ENCODE peak calls at places on chromosome 9, in seven cellular contexts. V, Z, R, B, W, N and H are unnamed samples.

GRCh38 chr9:37126214-37126788 is 5.9 kb downstream of the ZCCHC7 start:
- DNase-seq in V (peak), Z (no peak), R (no peak), B (no peak), W (no peak), N (no peak), H (no peak)

GRCh38 chr9:4494806-4495205 is 4.5 kb downstream of the SLC1A1 start:
- DNase-seq in V (no peak), Z (no peak), R (no peak), B (no peak), W (peak), N (no peak), H (no peak)

GRCh38 chr9:106619211-106619610 is 243.8 kb upstream of the ZNF462 start:
- DNase-seq in V (no peak), Z (no peak), R (no peak), B (no peak), W (no peak), N (no peak), H (no peak)

GRCh38 chr9:134221273-134222017 is 57.1 kb upstream of the RNU6ATAC start:
- DNase-seq in V (no peak), Z (no peak), R (no peak), B (no peak), W (no peak), N (no peak), H (no peak)

GRCh38 chr9:89919171-89919681 is 314.4 kb downstream of the GADD45G start:
- DNase-seq in V (peak), Z (peak), R (no peak), B (no peak), W (no peak), N (peak), H (no peak)

GRCh38 chr9:136368190-136368589 is 4.6 kb upstream of the DNLZ start:
- DNase-seq in V (no peak), Z (no peak), R (no peak), B (no peak), W (no peak), N (no peak), H (no peak)

GRCh38 chr9:130226112-130226511 is 39.4 kb upstream of the HMCN2 start:
- DNase-seq in V (no peak), Z (no peak), R (no peak), B (no peak), W (no peak), N (no peak), H (no peak)

GRCh38 chr9:99437145-99437544 is 215.1 kb downstream of the SEC61B start:
- DNase-seq in V (no peak), Z (no peak), R (no peak), B (no peak), W (no peak), N (no peak), H (no peak)

GRCh38 chr9:79592736-79593493 is 21.1 kb downstream of the TLE4 start:
- DNase-seq in V (peak), Z (no peak), R (no peak), B (no peak), W (no peak), N (no peak), H (no peak)

GRCh38 chr9:123411636-123412035 is 55.6 kb downstream of the CRB2 start:
- DNase-seq in V (no peak), Z (no peak), R (no peak), B (no peak), W (no peak), N (no peak), H (no peak)

GRCh38 chr9:31394040-31394473 is 990.4 kb upstream of the ACO1 start:
- DNase-seq in V (no peak), Z (no peak), R (no peak), B (no peak), W (no peak), N (no peak), H (no peak)

GRCh38 chr9:16726718-16727451 is 143.6 kb downstream of the BNC2 start:
- DNase-seq in V (no peak), Z (no peak), R (peak), B (peak), W (peak), N (peak), H (no peak)

GRCh38 chr9:30771278-30771677 is 1613.2 kb upstream of the ACO1 start:
- DNase-seq in V (no peak), Z (no peak), R (no peak), B (no peak), W (no peak), N (no peak), H (no peak)

GRCh38 chr9:129505270-129505881 is 115.5 kb downstream of the C9orf50 start:
- DNase-seq in V (no peak), Z (no peak), R (no peak), B (no peak), W (no peak), N (no peak), H (no peak)

GRCh38 chr9:134629061-134629585 is 12.5 kb upstream of the COL5A1 start:
- DNase-seq in V (no peak), Z (no peak), R (no peak), B (no peak), W (no peak), N (no peak), H (no peak)

GRCh38 chr9:21023861-21024260 is 7.6 kb downstream of the HACD4 start:
- DNase-seq in V (no peak), Z (no peak), R (no peak), B (no peak), W (no peak), N (no peak), H (no peak)

GRCh38 chr9:86721843-86722705 is 225.2 kb downstream of the GAS1 start:
- DNase-seq in V (no peak), Z (no peak), R (no peak), B (no peak), W (no peak), N (peak), H (no peak)

GRCh38 chr9:69078581-69078980 is 43.0 kb downstream of the FXN start:
- DNase-seq in V (no peak), Z (no peak), R (no peak), B (no peak), W (no peak), N (no peak), H (no peak)